ENCODE peak calls at places on chromosomes 16 and 17, in five cellular contexts. Z is GM12878, Q is K562, K is SK-N-SH, S is HepG2. I is an unnamed sample.

GRCh38 chr17:16923097-16923903 is 48.6 kb downstream of the TNFRSF13B start:
- DNase-seq in Q (no peak), K (no peak), Z (no peak), S (no peak), I (no peak)

GRCh38 chr17:65876985-65877384 is 314.9 kb downstream of the CEP112 start:
- DNase-seq in K (no peak), Q (no peak), S (no peak), Z (no peak), I (no peak)

GRCh38 chr17:78716814-78717393 is 65.2 kb downstream of the CYTH1 start:
- DNase-seq in S (no peak), Q (no peak), Z (no peak), K (peak; percentile 82), I (no peak)

GRCh38 chr17:8173056-8173870 is 2.9 kb downstream of the TMEM107 start:
- DNase-seq in Z (peak; percentile 98), S (peak; percentile 98), K (peak; percentile 77), Q (peak; percentile 76), I (peak; percentile 99)

GRCh38 chr17:82927661-82928601 is 88.1 kb upstream of the ZNF750 start:
- DNase-seq in S (no peak), Q (no peak), K (no peak), Z (no peak), I (no peak)

GRCh38 chr16:11259288-11259621 is 3.3 kb upstream of the SOCS1 start:
- DNase-seq in K (no peak), Z (no peak), Q (no peak), S (no peak), I (no peak)

GRCh38 chr17:38654411-38655398 is 20.1 kb downstream of the EPOP start:
- DNase-seq in Q (peak; percentile 66), Z (peak; percentile 64), S (no peak), K (no peak), I (no peak)

GRCh38 chr17:32103476-32104113 is 38.7 kb upstream of the RHOT1 start:
- DNase-seq in K (no peak), Q (no peak), S (no peak), Z (no peak), I (no peak)

GRCh38 chr16:14198012-14198411 is 126.9 kb downstream of the MRTFB start:
- DNase-seq in Q (no peak), Z (no peak), K (no peak), S (no peak), I (no peak)

GRCh38 chr16:26365555-26365954 is 673.8 kb downstream of the HS3ST4 start:
- DNase-seq in Q (no peak), S (no peak), Z (no peak), K (no peak), I (no peak)

GRCh38 chr16:16057102-16057501 is 107.7 kb downstream of the ABCC1 start:
- DNase-seq in S (no peak), Q (no peak), K (no peak), Z (no peak), I (no peak)

GRCh38 chr16:3456374-3456773 is 12.9 kb downstream of the NAA60 start:
- DNase-seq in S (no peak), K (no peak), Z (no peak), Q (no peak), I (no peak)

GRCh38 chr17:32596206-32596605 is 109.4 kb downstream of the CDK5R1 start:
- DNase-seq in S (no peak), Q (no peak), K (no peak), Z (no peak), I (no peak)

GRCh38 chr16:57485916-57486857 is at the start of gene DOK4:
- DNase-seq in S (no peak), Z (no peak), Q (peak; percentile 97), K (peak; percentile 98), I (no peak)

GRCh38 chr16:31452631-31453106 is 6.6 kb upstream of the ARMC5 start:
- DNase-seq in Z (no peak), K (no peak), Q (peak; percentile 71), S (no peak), I (no peak)

GRCh38 chr16:31451681-31452351 is 7.5 kb upstream of the ARMC5 start:
- DNase-seq in S (peak; percentile 81), Q (peak; percentile 69), Z (no peak), K (peak; percentile 77), I (peak; percentile 65)

GRCh38 chr16:31455601-31456314 is 3.5 kb upstream of the ARMC5 start:
- DNase-seq in K (peak; percentile 12), Z (no peak), S (no peak), Q (peak; percentile 39), I (no peak)

GRCh38 chr16:31451201-31451600 is 8.1 kb upstream of the ARMC5 start:
- DNase-seq in S (no peak), K (no peak), Z (no peak), Q (no peak), I (no peak)

GRCh38 chr16:31453255-31454204 is 5.8 kb upstream of the ARMC5 start:
- DNase-seq in Q (peak; percentile 63), K (no peak), S (peak; percentile 75), Z (no peak), I (no peak)
- H3K9ac ChIP-seq in Q (peak overlapping the region; percentile 84), K (no peak overlapping the region), S (peak overlapping the region; percentile 9), Z (no peak overlapping the region), I (peak overlapping the region; percentile 16)

GRCh38 chr17:55295411-55296170 is 30.8 kb downstream of the HLF start:
- DNase-seq in Z (no peak), Q (peak; percentile 75), S (peak; percentile 77), K (peak; percentile 76), I (peak; percentile 57)
- H3K4me3 ChIP-seq in Z (no peak overlapping the region), Q (no peak overlapping the region), S (no peak overlapping the region), K (no peak overlapping the region), I (no peak overlapping the region)

GRCh38 chr17:41503202-41503601 is 2.2 kb downstream of the KRT13 start:
- DNase-seq in Q (no peak), S (no peak), K (no peak), Z (no peak), I (no peak)
- TF ChIP-seq REST in Q (no peak), S (no peak), K (no peak), Z (no peak), I (no peak)

DNA sequence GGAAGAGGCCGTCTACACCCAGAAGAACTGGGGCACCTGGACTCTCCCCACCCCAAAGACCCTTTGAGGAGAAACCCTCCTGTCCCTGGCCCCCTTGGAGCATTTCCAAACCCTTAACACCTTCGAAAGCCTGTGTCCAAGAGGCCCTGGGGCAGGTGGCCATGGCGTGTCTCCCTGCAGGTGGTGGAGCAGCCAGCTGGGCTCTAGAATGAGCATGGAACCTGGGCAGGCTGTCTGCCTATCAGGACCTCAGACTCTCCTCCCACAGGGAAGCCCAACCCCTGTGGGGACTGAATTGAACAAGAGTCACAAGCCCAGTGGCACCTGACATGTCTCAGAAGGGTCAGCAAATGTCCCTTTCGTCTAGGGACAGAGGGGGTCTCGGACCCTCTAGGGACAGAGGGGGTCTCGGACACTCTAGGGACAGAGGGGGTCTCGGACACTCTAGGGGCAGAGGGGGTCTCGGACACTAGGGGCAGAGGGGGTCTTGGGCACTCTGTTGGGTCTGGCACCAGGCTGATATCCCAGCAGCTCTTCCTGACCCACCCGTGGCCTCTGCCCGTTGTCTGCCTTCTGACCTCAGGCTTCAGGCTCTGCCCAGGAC is 8.4 kb downstream of the CBX4 start:
- DNase-seq in Q (peak; percentile 39), K (no peak), S (peak; percentile 51), Z (no peak), I (no peak)
- H3K9ac ChIP-seq in Q (peak overlapping the region; percentile 92), K (no peak overlapping the region), S (peak overlapping the region; percentile 83), Z (no peak overlapping the region), I (no peak overlapping the region)

I was measured in HCT116.